ENCODE peak calls at places on chromosomes 13 and 19, in four cellular contexts. H is body of pancreas, R is epithelial cell of esophagus, K is AG10803. W is an unnamed sample.

GRCh38 chr19:17867087-17867486 is 4.7 kb upstream of the SLC5A5 start:
- DNase-seq in H (no peak), R (no peak), K (no peak), W (no peak)

GRCh38 chr13:96112936-96113335 is 23.0 kb downstream of the HS6ST3 start:
- DNase-seq in H (no peak), R (peak), K (no peak), W (no peak)

GRCh38 chr13:107295391-107296157 is 727.6 kb upstream of the ARGLU1 start:
- DNase-seq in H (no peak), R (no peak), K (peak), W (no peak)

GRCh38 chr13:38872693-38873092 is 117.9 kb downstream of the STOML3 start:
- DNase-seq in H (peak), R (peak), K (peak), W (no peak)

GRCh38 chr19:6875218-6875617 is 12.2 kb upstream of the ADGRE1 start:
- DNase-seq in H (no peak), R (no peak), K (no peak), W (no peak)

GRCh38 chr13:20126460-20127262 is 34.2 kb downstream of the GJA3 start:
- DNase-seq in H (no peak), R (no peak), K (no peak), W (no peak)

GRCh38 chr19:15468675-15469512 is 4.5 kb upstream of the RASAL3 start:
- DNase-seq in H (no peak), R (no peak), K (no peak), W (no peak)

GRCh38 chr13:33644607-33645543 is 173.1 kb upstream of the RFC3 start:
- DNase-seq in H (no peak), R (peak), K (peak), W (no peak)

GRCh38 chr13:35107535-35107934 is 165.5 kb downstream of the NBEA start:
- DNase-seq in H (no peak), R (no peak), K (no peak), W (no peak)

GRCh38 chr13:49499889-49500660 is 4.3 kb downstream of the PHF11 start:
- DNase-seq in H (no peak), R (no peak), K (peak), W (peak)

GRCh38 chr19:34171539-34171876 is 796 bp upstream of the LSM14A start:
- DNase-seq in H (no peak), R (peak), K (peak), W (peak)

GRCh38 chr13:31441804-31442487 is 242.2 kb downstream of the B3GLCT start:
- DNase-seq in H (no peak), R (no peak), K (no peak), W (peak)

GRCh38 chr13:112899618-112900600 is 69.1 kb upstream of the MCF2L start:
- DNase-seq in H (peak), R (no peak), K (no peak), W (no peak)

DNA sequence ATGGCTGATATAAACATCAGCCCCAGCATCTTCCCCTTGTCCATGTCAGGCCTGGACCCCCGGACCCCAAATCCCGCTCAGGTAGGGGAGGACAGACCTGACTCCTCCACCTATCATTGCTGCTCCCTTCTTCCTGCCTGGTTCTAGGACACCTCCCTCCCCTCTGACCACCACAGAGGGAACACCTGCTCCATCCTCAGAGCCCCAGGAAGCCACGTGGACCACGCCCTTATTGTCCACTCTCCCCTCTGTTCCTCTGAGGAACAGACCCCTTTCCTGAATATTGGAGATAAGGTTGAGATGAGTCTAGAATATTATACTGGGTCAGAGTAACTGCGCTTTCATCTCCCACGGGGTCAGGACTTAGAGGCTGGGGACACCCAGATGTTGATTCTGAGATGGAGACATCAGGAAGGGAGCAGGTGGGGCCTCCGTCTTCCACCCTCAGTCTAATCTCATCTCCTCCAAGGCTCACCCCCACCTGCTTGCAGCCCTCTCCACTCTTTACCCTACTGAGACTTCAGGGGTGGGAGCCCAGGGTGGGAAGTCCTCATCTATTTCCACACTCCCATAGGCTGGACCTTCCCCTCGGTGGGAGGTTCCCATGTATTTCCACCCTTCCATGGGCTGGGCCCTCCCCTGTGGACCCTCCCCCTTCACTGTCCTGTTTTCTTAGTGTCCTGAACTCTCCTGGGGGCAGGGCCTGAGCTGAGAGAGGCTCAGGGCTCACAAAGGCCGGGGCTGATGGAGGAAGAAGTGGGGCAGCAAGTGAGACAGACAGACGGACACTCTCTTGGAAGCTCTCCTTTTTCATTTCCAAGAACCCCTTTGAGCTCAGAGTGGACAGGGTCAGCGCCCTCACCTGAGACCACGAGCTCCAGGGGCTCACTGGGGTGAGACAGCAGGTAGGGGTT is 2.7 kb downstream of the LILRA4 start:
- DNase-seq in H (no peak), R (no peak), K (no peak), W (no peak)
- H3K4me3 ChIP-seq in H (no peak), R (no peak), K (no peak), W (no peak)

GRCh38 chr13:93244918-93245280 is 18.3 kb downstream of the GPC6 start:
- DNase-seq in H (no peak), R (peak), K (peak), W (no peak)
- H3K4me3 ChIP-seq in H (no peak), R (no peak), K (peak), W (peak)

GRCh38 chr13:94325660-94326059 is 153.8 kb downstream of the DCT start:
- DNase-seq in H (no peak), R (no peak), K (no peak), W (no peak)

GRCh38 chr13:94328336-94329041 is 151.0 kb downstream of the DCT start:
- DNase-seq in H (no peak), R (no peak), K (no peak), W (no peak)

GRCh38 chr13:94329277-94329676 is 150.2 kb downstream of the DCT start:
- DNase-seq in H (no peak), R (no peak), K (no peak), W (peak)

GRCh38 chr13:94325148-94325528 is 154.3 kb downstream of the DCT start:
- DNase-seq in H (no peak), R (no peak), K (no peak), W (no peak)

GRCh38 chr13:94327318-94327717 is 152.2 kb downstream of the DCT start:
- DNase-seq in H (no peak), R (no peak), K (no peak), W (no peak)
- H3K4me3 ChIP-seq in H (no peak), R (no peak), K (no peak), W (no peak)

GRCh38 chr19:41879080-41879479 is 2.0 kb downstream of the CD79A start:
- DNase-seq in H (no peak), R (no peak), K (no peak), W (no peak)
- H3K4me3 ChIP-seq in H (no peak), R (no peak), K (no peak), W (no peak)

GRCh38 chr19:1038995-1039645 is 787 bp upstream of the ABCA7 start:
- DNase-seq in H (no peak), R (peak), K (peak), W (no peak)
- H3K4me3 ChIP-seq in H (no peak), R (no peak), K (no peak), W (peak)

DNA sequence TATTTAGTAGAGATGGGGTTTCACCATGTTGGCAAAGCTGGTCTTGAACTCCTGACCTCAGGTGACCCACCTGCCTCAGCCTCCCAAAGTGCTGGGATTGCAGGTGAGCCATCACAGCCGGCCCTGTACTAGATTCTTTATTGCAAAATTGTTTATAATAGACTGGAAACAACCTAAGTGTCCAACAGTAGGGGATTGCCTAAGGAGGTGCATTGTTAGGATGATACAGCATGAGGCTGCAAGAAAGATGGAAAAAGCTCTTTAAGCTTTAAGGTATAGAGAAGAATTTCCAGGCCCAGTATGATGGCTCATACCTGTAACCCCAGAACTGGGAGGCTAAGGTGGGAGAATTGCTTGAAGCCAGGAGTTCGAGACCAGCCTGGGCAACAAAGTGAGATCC is 8.2 kb downstream of the BCAT2 start:
- DNase-seq in H (no peak), R (no peak), K (no peak), W (no peak)
- H3K4me3 ChIP-seq in H (no peak), R (no peak), K (no peak), W (no peak)

W was measured in skeletal muscle cell.